ENCODE peak calls at places on chromosome 4, in seven cellular contexts. M is CD8-positive, alpha-beta memory T cell; R is fibroblast of pulmonary artery; B is G401; O is AG08396; H is stimulated activated CD8-positive, alpha-beta memory T cell treated with anti-CD3 and anti-CD28 coated beads, Interleukin-15, amount 100 ng/mL, for 24 hours; E is NB4. D is an unnamed sample.

GRCh38 chr4:6229095-6229494 is 28.7 kb upstream of the JAKMIP1 start:
- DNase-seq in H (no peak), E (no peak), R (no peak), B (peak; percentile 6), M (no peak), O (no peak), D (no peak)

GRCh38 chr4:134691915-134692314 is 490.3 kb upstream of the PABPC4L start:
- DNase-seq in B (no peak), E (no peak), O (no peak), R (peak; percentile 8), M (no peak), H (no peak), D (no peak)

GRCh38 chr4:100805547-100805946 is 287.7 kb upstream of the EMCN start:
- DNase-seq in M (no peak), O (no peak), H (no peak), R (no peak), E (no peak), B (no peak), D (no peak)

GRCh38 chr4:83255584-83255983 is 29.0 kb downstream of the COQ2 start:
- DNase-seq in H (no peak), B (peak; percentile 19), O (no peak), E (no peak), M (no peak), R (peak; percentile 76), D (no peak)

GRCh38 chr4:6907658-6908191 is 1.9 kb upstream of the TBC1D14 start:
- DNase-seq in O (no peak), H (no peak), M (no peak), E (no peak), R (peak; percentile 44), B (no peak), D (no peak)

GRCh38 chr4:169410839-169411770 is 140.3 kb upstream of the SH3RF1 start:
- DNase-seq in E (peak; percentile 80), M (peak; percentile 42), H (no peak), O (no peak), B (no peak), R (peak; percentile 60), D (peak; percentile 3)

GRCh38 chr4:94741304-94741703 is 16.5 kb upstream of the BMPR1B start:
- DNase-seq in B (no peak), O (no peak), E (no peak), H (no peak), M (no peak), R (peak; percentile 14), D (no peak)

GRCh38 chr4:123994917-123995316 is 598.3 kb downstream of the SPRY1 start:
- DNase-seq in H (no peak), M (no peak), R (no peak), B (no peak), E (no peak), O (no peak), D (no peak)

GRCh38 chr4:54318904-54319303 is 89.8 kb downstream of the PDGFRA start:
- DNase-seq in B (peak; percentile 10), H (no peak), O (peak; percentile 71), M (no peak), R (peak; percentile 74), E (peak; percentile 66), D (peak; percentile 15)

GRCh38 chr4:65665951-65666523 is 4.3 kb downstream of the EPHA5 start:
- DNase-seq in O (peak; percentile 7), B (no peak), H (no peak), M (no peak), E (no peak), R (no peak), D (no peak)

GRCh38 chr4:119048446-119048845 is 87.2 kb upstream of the MYOZ2 start:
- DNase-seq in O (no peak), B (no peak), H (no peak), R (no peak), E (no peak), M (no peak), D (no peak)

D was measured in naive B cell.